ENCODE peak calls at places on chromosomes 5 and 9, in nine cellular contexts. One of them, this sample, is unnamed.

GRCh38 chr9:133188006-133188842 is 20.8 kb downstream of the OBP2B start:
- DNase-seq in SW 1271: peak; percentile 16
- DNase-seq in left ventricle myocardium inferior: no peak
- DNase-seq in activated gamma-delta T cell treated with anti-CD3 and anti-CD28 coated beads, Interleukin-2, amount 50 U/mL, for 16 hours: no peak
- DNase-seq in CD8-positive, alpha-beta T cell: no peak
- DNase-seq in EH: peak; percentile 14
- DNase-seq in type B pancreatic cell: no peak
- DNase-seq in transverse colon: peak; percentile 54
- DNase-seq in cardiac fibroblast: peak; percentile 11
- DNase-seq in this sample: peak; percentile 80

GRCh38 chr9:109372246-109372645 is 51.4 kb upstream of the EPB41L4B start:
- DNase-seq in type B pancreatic cell: no peak
- DNase-seq in cardiac fibroblast: no peak
- DNase-seq in left ventricle myocardium inferior: no peak
- DNase-seq in SW 1271: no peak
- DNase-seq in CD8-positive, alpha-beta T cell: no peak
- DNase-seq in EH: no peak
- DNase-seq in activated gamma-delta T cell treated with anti-CD3 and anti-CD28 coated beads, Interleukin-2, amount 50 U/mL, for 16 hours: no peak
- DNase-seq in transverse colon: no peak
- DNase-seq in this sample: no peak

GRCh38 chr5:93221773-93222172 is 359.2 kb downstream of the NR2F1-AS1 start:
- DNase-seq in left ventricle myocardium inferior: no peak
- DNase-seq in CD8-positive, alpha-beta T cell: no peak
- DNase-seq in cardiac fibroblast: no peak
- DNase-seq in EH: no peak
- DNase-seq in transverse colon: no peak
- DNase-seq in activated gamma-delta T cell treated with anti-CD3 and anti-CD28 coated beads, Interleukin-2, amount 50 U/mL, for 16 hours: no peak
- DNase-seq in SW 1271: no peak
- DNase-seq in type B pancreatic cell: no peak
- DNase-seq in this sample: no peak

GRCh38 chr9:93664549-93665120 is 88.3 kb downstream of the PHF2 start:
- DNase-seq in cardiac fibroblast: no peak
- DNase-seq in SW 1271: no peak
- DNase-seq in CD8-positive, alpha-beta T cell: no peak
- DNase-seq in activated gamma-delta T cell treated with anti-CD3 and anti-CD28 coated beads, Interleukin-2, amount 50 U/mL, for 16 hours: no peak
- DNase-seq in transverse colon: peak; percentile 3
- DNase-seq in EH: no peak
- DNase-seq in type B pancreatic cell: peak; percentile 60
- DNase-seq in left ventricle myocardium inferior: peak; percentile 6
- DNase-seq in this sample: peak; percentile 69

GRCh38 chr5:173515526-173515925 is 100.9 kb downstream of the BOD1 start:
- DNase-seq in activated gamma-delta T cell treated with anti-CD3 and anti-CD28 coated beads, Interleukin-2, amount 50 U/mL, for 16 hours: no peak
- DNase-seq in cardiac fibroblast: peak; percentile 93
- DNase-seq in SW 1271: peak; percentile 13
- DNase-seq in EH: peak; percentile 94
- DNase-seq in left ventricle myocardium inferior: no peak
- DNase-seq in CD8-positive, alpha-beta T cell: no peak
- DNase-seq in type B pancreatic cell: no peak
- DNase-seq in transverse colon: no peak
- DNase-seq in this sample: no peak

GRCh38 chr9:114314256-114314867 is 8.5 kb upstream of the ORM1 start:
- DNase-seq in EH: no peak
- DNase-seq in left ventricle myocardium inferior: no peak
- DNase-seq in transverse colon: no peak
- DNase-seq in CD8-positive, alpha-beta T cell: no peak
- DNase-seq in SW 1271: no peak
- DNase-seq in activated gamma-delta T cell treated with anti-CD3 and anti-CD28 coated beads, Interleukin-2, amount 50 U/mL, for 16 hours: no peak
- DNase-seq in cardiac fibroblast: no peak
- DNase-seq in type B pancreatic cell: peak; percentile 47
- DNase-seq in this sample: peak; percentile 33

GRCh38 chr9:137308102-137308619 is 6.1 kb upstream of the NRARP start:
- DNase-seq in activated gamma-delta T cell treated with anti-CD3 and anti-CD28 coated beads, Interleukin-2, amount 50 U/mL, for 16 hours: no peak
- DNase-seq in type B pancreatic cell: peak; percentile 67
- DNase-seq in CD8-positive, alpha-beta T cell: no peak
- DNase-seq in transverse colon: peak; percentile 18
- DNase-seq in left ventricle myocardium inferior: no peak
- DNase-seq in EH: no peak
- DNase-seq in SW 1271: no peak
- DNase-seq in cardiac fibroblast: no peak
- DNase-seq in this sample: no peak

GRCh38 chr9:128081052-128081451 is 13.0 kb downstream of the SLC25A25 start:
- DNase-seq in cardiac fibroblast: peak; percentile 88
- DNase-seq in CD8-positive, alpha-beta T cell: no peak
- DNase-seq in EH: peak; percentile 95
- DNase-seq in SW 1271: no peak
- DNase-seq in left ventricle myocardium inferior: no peak
- DNase-seq in type B pancreatic cell: no peak
- DNase-seq in activated gamma-delta T cell treated with anti-CD3 and anti-CD28 coated beads, Interleukin-2, amount 50 U/mL, for 16 hours: no peak
- DNase-seq in transverse colon: no peak
- DNase-seq in this sample: no peak

GRCh38 chr5:59618644-59619043 is 274.9 kb downstream of the PDE4D start:
- DNase-seq in activated gamma-delta T cell treated with anti-CD3 and anti-CD28 coated beads, Interleukin-2, amount 50 U/mL, for 16 hours: no peak
- DNase-seq in EH: no peak
- DNase-seq in left ventricle myocardium inferior: no peak
- DNase-seq in CD8-positive, alpha-beta T cell: no peak
- DNase-seq in type B pancreatic cell: no peak
- DNase-seq in cardiac fibroblast: no peak
- DNase-seq in SW 1271: no peak
- DNase-seq in transverse colon: no peak
- DNase-seq in this sample: no peak

This sample was measured in mesenteric fat pad.